ENCODE peak calls at places on chromosomes 6 and 20, in five cellular contexts. W, O, I, C and H are unnamed samples.

GRCh38 chr20:1674361-1674760 is 16.8 kb upstream of the SIRPG start:
- DNase-seq in W (no peak), O (no peak), I (no peak), C (no peak), H (no peak)

GRCh38 chr6:1381397-1382330 is 7.7 kb upstream of the FOXF2 start:
- DNase-seq in W (peak; percentile 83), O (peak; percentile 26), I (peak; percentile 82), C (peak; percentile 84), H (peak; percentile 94)

GRCh38 chr20:36754656-36755222 is 8.8 kb upstream of the NDRG3 start:
- DNase-seq in W (peak; percentile 93), O (peak; percentile 10), I (peak; percentile 68), C (peak; percentile 78), H (peak; percentile 55)

GRCh38 chr20:36493013-36493800 is 48.1 kb upstream of the MYL9 start:
- DNase-seq in W (peak; percentile 43), O (no peak), I (no peak), C (peak; percentile 56), H (no peak)

GRCh38 chr6:43990627-43991619 is 136.3 kb downstream of the MRPL14 start:
- DNase-seq in W (peak; percentile 84), O (no peak), I (no peak), C (no peak), H (no peak)

GRCh38 chr6:71288228-71289038 is at the start of gene OGFRL1:
- DNase-seq in W (peak; percentile 93), O (peak; percentile 83), I (peak; percentile 88), C (peak; percentile 93), H (peak; percentile 90)

GRCh38 chr6:113049190-113049589 is 702.1 kb downstream of the RFPL4B start:
- DNase-seq in W (peak; percentile 39), O (no peak), I (no peak), C (no peak), H (no peak)

GRCh38 chr20:14902432-14903089 is 565.1 kb upstream of the FLRT3 start:
- DNase-seq in W (no peak), O (no peak), I (no peak), C (no peak), H (no peak)

GRCh38 chr6:170265655-170266054 is 25.2 kb downstream of the DLL1 start:
- DNase-seq in W (no peak), O (peak; percentile 73), I (no peak), C (no peak), H (no peak)

GRCh38 chr20:52003415-52003814 is 188.2 kb downstream of the ZFP64 start:
- DNase-seq in W (no peak), O (peak; percentile 19), I (no peak), C (no peak), H (no peak)

GRCh38 chr6:42138630-42139619 is 3.5 kb downstream of the C6orf132 start:
- DNase-seq in W (peak; percentile 56), O (no peak), I (no peak), C (peak; percentile 48), H (no peak)

GRCh38 chr20:2399390-2399789 is 18.7 kb downstream of the TGM6 start:
- DNase-seq in W (no peak), O (no peak), I (no peak), C (no peak), H (no peak)

GRCh38 chr6:12903246-12903645 is 186.7 kb downstream of the PHACTR1 start:
- DNase-seq in W (no peak), O (no peak), I (no peak), C (no peak), H (no peak)

GRCh38 chr6:131470549-131470948 is 102.5 kb upstream of the ARG1 start:
- DNase-seq in W (no peak), O (no peak), I (no peak), C (no peak), H (no peak)

GRCh38 chr20:62768815-62769287 is 27.4 kb upstream of the MRGBP start:
- DNase-seq in W (peak; percentile 30), O (no peak), I (peak; percentile 57), C (peak; percentile 31), H (no peak)

GRCh38 chr6:148208298-148208697 is 134.3 kb upstream of the SASH1 start:
- DNase-seq in W (no peak), O (no peak), I (no peak), C (no peak), H (no peak)

GRCh38 chr20:22795897-22796296 is 211.5 kb upstream of the FOXA2 start:
- DNase-seq in W (peak; percentile 98), O (no peak), I (no peak), C (no peak), H (no peak)

GRCh38 chr6:22251331-22251730 is 45.5 kb downstream of the PRL start:
- DNase-seq in W (peak; percentile 55), O (no peak), I (no peak), C (no peak), H (no peak)

GRCh38 chr6:128605961-128606360 is 85.6 kb upstream of the PTPRK start:
- DNase-seq in W (peak; percentile 78), O (no peak), I (no peak), C (no peak), H (no peak)

GRCh38 chr6:30748851-30749540 is 4.6 kb upstream of the IER3 start:
- DNase-seq in W (peak; percentile 61), O (no peak), I (no peak), C (no peak), H (no peak)